ENCODE peak calls at places on chromosomes 2 and 18, in seven cellular contexts. M is psoas muscle, T is NB4, V is dorsolateral prefrontal cortex, Q is endothelial cell of umbilical vein, B is epithelial cell of esophagus, I is neural progenitor cell. R is an unnamed sample.

GRCh38 chr2:219644801-219645480 is 17.5 kb downstream of the SLC4A3 start:
- DNase-seq in M (no peak), T (no peak), V (no peak), Q (no peak), B (no peak), I (no peak), R (peak; percentile 61)

GRCh38 chr2:239145601-239146000 is 255.2 kb downstream of the HDAC4 start:
- DNase-seq in M (no peak), T (no peak), V (no peak), Q (no peak), B (no peak), I (no peak), R (no peak)

GRCh38 chr2:212766921-212767320 is 228.3 kb upstream of the ERBB4 start:
- DNase-seq in M (no peak), T (no peak), V (no peak), Q (no peak), B (peak; percentile 7), I (no peak), R (no peak)

GRCh38 chr18:49656098-49656591 is 94.3 kb downstream of the LIPG start:
- DNase-seq in M (no peak), T (peak; percentile 41), V (no peak), Q (no peak), B (peak; percentile 94), I (no peak), R (peak; percentile 91)

GRCh38 chr2:71664161-71664560 is 210.8 kb downstream of the DYSF start:
- DNase-seq in M (no peak), T (no peak), V (no peak), Q (no peak), B (no peak), I (no peak), R (no peak)

GRCh38 chr2:151379191-151379590 is 21.8 kb downstream of the TNFAIP6 start:
- DNase-seq in M (no peak), T (no peak), V (no peak), Q (no peak), B (peak; percentile 14), I (no peak), R (no peak)

GRCh38 chr18:44638141-44638540 is 42.5 kb upstream of the SETBP1 start:
- DNase-seq in M (no peak), T (no peak), V (no peak), Q (no peak), B (no peak), I (no peak), R (no peak)

GRCh38 chr2:108080177-108080576 is 93.9 kb downstream of the SLC5A7 start:
- DNase-seq in M (no peak), T (no peak), V (no peak), Q (no peak), B (no peak), I (no peak), R (no peak)

GRCh38 chr2:21650566-21650965 is 526.8 kb downstream of the TDRD15 start:
- DNase-seq in M (no peak), T (no peak), V (no peak), Q (no peak), B (no peak), I (no peak), R (peak; percentile 47)

GRCh38 chr2:6917761-6918421 is 679 bp downstream of the RNF144A start:
- DNase-seq in M (peak; percentile 29), T (no peak), V (no peak), Q (no peak), B (no peak), I (peak; percentile 61), R (peak; percentile 49)

GRCh38 chr2:119764832-119765231 is 5.1 kb downstream of the PTPN4 start:
- DNase-seq in M (no peak), T (no peak), V (no peak), Q (no peak), B (peak; percentile 49), I (no peak), R (no peak)

GRCh38 chr2:80475970-80476369 is 171.4 kb upstream of the LRRTM1 start:
- DNase-seq in M (no peak), T (no peak), V (no peak), Q (no peak), B (no peak), I (no peak), R (no peak)

GRCh38 chr2:20421988-20422678 is 24.7 kb upstream of the RHOB start:
- DNase-seq in M (peak; percentile 92), T (no peak), V (peak; percentile 60), Q (no peak), B (peak; percentile 75), I (no peak), R (no peak)

GRCh38 chr2:98474979-98475632 is 30.4 kb downstream of the INPP4A start:
- DNase-seq in M (no peak), T (no peak), V (no peak), Q (no peak), B (no peak), I (no peak), R (no peak)

GRCh38 chr18:78579854-78580577 is 399.6 kb upstream of the SALL3 start:
- DNase-seq in M (no peak), T (no peak), V (no peak), Q (no peak), B (no peak), I (no peak), R (no peak)

GRCh38 chr18:65349635-65350034 is 401.2 kb upstream of the CDH7 start:
- DNase-seq in M (no peak), T (no peak), V (no peak), Q (no peak), B (no peak), I (no peak), R (no peak)

GRCh38 chr2:135986507-135986906 is 1.1 kb upstream of the DARS1 start:
- DNase-seq in M (no peak), T (no peak), V (no peak), Q (no peak), B (no peak), I (no peak), R (peak; percentile 29)

GRCh38 chr18:13562494-13563029 is 163.8 kb downstream of the FAM210A start:
- DNase-seq in M (no peak), T (no peak), V (no peak), Q (no peak), B (no peak), I (no peak), R (no peak)

GRCh38 chr2:6580982-6581381 is 284.7 kb downstream of the CMPK2 start:
- DNase-seq in M (no peak), T (no peak), V (no peak), Q (no peak), B (peak; percentile 71), I (no peak), R (peak; percentile 7)

GRCh38 chr2:72198532-72199241 is 51.0 kb upstream of the CYP26B1 start:
- DNase-seq in M (no peak), T (no peak), V (no peak), Q (peak; percentile 49), B (peak; percentile 80), I (no peak), R (no peak)

GRCh38 chr2:179860255-179861026 is 971 bp downstream of the ZNF385B start:
- DNase-seq in M (no peak), T (no peak), V (peak; percentile 40), Q (no peak), B (no peak), I (peak; percentile 30), R (peak; percentile 18)

GRCh38 chr2:96107883-96108551 is 8.4 kb downstream of the ADRA2B start:
- DNase-seq in M (no peak), T (no peak), V (no peak), Q (no peak), B (no peak), I (peak; percentile 44), R (peak; percentile 16)

GRCh38 chr18:79572848-79573451 is 106.7 kb upstream of the CTDP1 start:
- DNase-seq in M (no peak), T (no peak), V (peak; percentile 19), Q (no peak), B (no peak), I (no peak), R (no peak)

GRCh38 chr2:128028668-128029054 is 802 bp upstream of the SAP130 start:
- DNase-seq in M (no peak), T (no peak), V (no peak), Q (no peak), B (no peak), I (no peak), R (no peak)

GRCh38 chr18:37845498-37845897 is 279.9 kb upstream of the CELF4 start:
- DNase-seq in M (no peak), T (no peak), V (no peak), Q (no peak), B (no peak), I (no peak), R (no peak)

GRCh38 chr2:52034706-52035105 is 1002.8 kb upstream of the NRXN1 start:
- DNase-seq in M (no peak), T (no peak), V (no peak), Q (no peak), B (no peak), I (no peak), R (no peak)

GRCh38 chr2:17615728-17616351 is 75.3 kb downstream of the VSNL1 start:
- DNase-seq in M (no peak), T (no peak), V (no peak), Q (no peak), B (peak; percentile 77), I (no peak), R (no peak)

GRCh38 chr2:163247151-163247872 is 408.7 kb upstream of the KCNH7 start:
- DNase-seq in M (no peak), T (no peak), V (no peak), Q (no peak), B (no peak), I (peak; percentile 94), R (peak; percentile 96)
- H3K4me3 ChIP-seq in M (no peak overlapping the region), T (no peak overlapping the region), V (no peak overlapping the region), Q (no peak overlapping the region), B (no peak overlapping the region), I (peak overlapping the region; percentile 22), R (no peak overlapping the region)

DNA sequence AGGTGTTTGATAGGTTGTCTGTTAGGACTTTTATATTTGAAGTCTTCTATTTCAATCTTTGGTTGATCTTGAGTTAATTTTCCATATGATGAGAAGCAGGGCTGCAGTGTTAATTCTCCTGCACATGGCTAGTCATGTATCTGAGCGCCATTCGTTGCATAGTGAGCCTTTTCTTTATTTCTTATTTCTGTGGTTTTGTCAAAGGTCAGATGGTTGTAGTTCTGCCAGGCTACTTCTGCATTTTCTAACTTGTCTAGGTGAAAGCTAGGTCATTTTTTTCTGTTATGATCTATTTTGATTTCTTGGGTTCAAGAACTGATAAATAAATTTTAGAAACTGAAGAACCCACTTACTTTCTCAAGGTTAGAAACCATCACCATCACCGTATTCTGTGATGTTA is 56.7 kb downstream of the CCDC74A start:
- DNase-seq in M (no peak), T (peak; percentile 23), V (no peak), Q (no peak), B (no peak), I (no peak), R (no peak)
- H3K4me3 ChIP-seq in M (no peak overlapping the region), T (no peak overlapping the region), V (no peak overlapping the region), Q (no peak overlapping the region), B (no peak overlapping the region), I (no peak overlapping the region), R (no peak overlapping the region)

DNA sequence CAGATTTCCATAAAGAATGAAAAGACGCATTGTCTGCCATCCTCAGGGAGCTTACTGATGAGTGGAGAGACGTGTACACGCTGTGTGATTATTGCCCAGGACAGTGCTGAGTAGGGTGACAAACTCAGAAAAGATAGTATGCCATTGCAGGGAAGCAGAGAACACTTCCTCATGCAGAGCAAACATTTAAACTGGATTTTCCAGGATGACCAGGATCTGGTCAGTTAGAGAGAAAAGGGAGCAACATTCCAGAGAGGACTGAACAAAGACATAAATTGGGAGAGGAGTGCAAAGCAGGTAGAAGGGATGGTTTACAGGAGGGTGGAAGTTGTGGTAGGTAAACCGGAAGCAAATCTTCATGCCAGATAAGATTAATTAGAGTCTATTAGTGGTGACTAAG is 2.3 kb downstream of the SLC9A2 start:
- DNase-seq in M (no peak), T (no peak), V (no peak), Q (no peak), B (no peak), I (no peak), R (no peak)
- H3K4me3 ChIP-seq in M (no peak overlapping the region), T (no peak overlapping the region), V (no peak overlapping the region), Q (no peak overlapping the region), B (no peak overlapping the region), I (no peak overlapping the region), R (no peak overlapping the region)

GRCh38 chr2:66576381-66577330 is 141.7 kb downstream of the MEIS1 start:
- DNase-seq in M (peak; percentile 27), T (no peak), V (no peak), Q (peak; percentile 46), B (peak; percentile 59), I (peak; percentile 65), R (peak; percentile 66)
- H3K4me3 ChIP-seq in M (peak overlapping the region; percentile 66), T (no peak overlapping the region), V (peak overlapping the region; percentile 62), Q (peak overlapping the region; percentile 35), B (peak overlapping the region; percentile 61), I (peak overlapping the region; percentile 75), R (peak overlapping the region; percentile 17)

R was measured in mesendoderm.